ENCODE peak calls at places on chromosomes 2 and 18, in five cellular contexts. Z, T, S, N and C are unnamed samples.

GRCh38 chr2:172248381-172249173 is 145.9 kb upstream of the DLX2 start:
- DNase-seq in Z (no peak), T (no peak), S (no peak), N (no peak), C (no peak)

GRCh38 chr18:23703057-23703986 is 14.1 kb downstream of the LAMA3 start:
- DNase-seq in Z (peak), T (peak), S (no peak), N (peak), C (no peak)

GRCh38 chr2:170212625-170213280 is 34.8 kb downstream of the MYO3B start:
- DNase-seq in Z (no peak), T (no peak), S (no peak), N (no peak), C (no peak)

GRCh38 chr2:124776332-124776731 is 751.2 kb downstream of the CNTNAP5 start:
- DNase-seq in Z (no peak), T (no peak), S (no peak), N (no peak), C (no peak)

GRCh38 chr2:18559531-18559930 is 922 bp downstream of the RDH14 start:
- DNase-seq in Z (no peak), T (peak), S (no peak), N (no peak), C (no peak)

GRCh38 chr2:221402072-221402471 is 170.0 kb downstream of the EPHA4 start:
- DNase-seq in Z (no peak), T (no peak), S (no peak), N (no peak), C (no peak)

GRCh38 chr2:151437630-151438029 is 27.9 kb downstream of the RIF1 start:
- DNase-seq in Z (no peak), T (peak), S (no peak), N (peak), C (no peak)

GRCh38 chr18:32081881-32082280 is 9.8 kb upstream of the RNF138 start:
- DNase-seq in Z (no peak), T (no peak), S (no peak), N (no peak), C (no peak)

GRCh38 chr2:222859786-222860726 is 780 bp upstream of the ACSL3 start:
- DNase-seq in Z (no peak), T (no peak), S (no peak), N (peak), C (peak)

GRCh38 chr2:152307863-152308262 is 27.1 kb upstream of the FMNL2 start:
- DNase-seq in Z (no peak), T (no peak), S (no peak), N (no peak), C (no peak)

GRCh38 chr2:164739966-164740365 is 101.7 kb downstream of the COBLL1 start:
- DNase-seq in Z (no peak), T (no peak), S (no peak), N (no peak), C (no peak)

GRCh38 chr18:11047817-11048216 is 101.6 kb downstream of the PIEZO2 start:
- DNase-seq in Z (no peak), T (no peak), S (no peak), N (no peak), C (no peak)

GRCh38 chr18:48300463-48300961 is 108.7 kb downstream of the ZBTB7C start:
- DNase-seq in Z (no peak), T (no peak), S (no peak), N (no peak), C (no peak)

GRCh38 chr2:101330253-101330921 is 21.9 kb upstream of the RNF149 start:
- DNase-seq in Z (no peak), T (no peak), S (peak), N (peak), C (no peak)

GRCh38 chr2:11389551-11390528 is 45.4 kb upstream of the ROCK2 start:
- DNase-seq in Z (no peak), T (no peak), S (no peak), N (peak), C (peak)

DNA sequence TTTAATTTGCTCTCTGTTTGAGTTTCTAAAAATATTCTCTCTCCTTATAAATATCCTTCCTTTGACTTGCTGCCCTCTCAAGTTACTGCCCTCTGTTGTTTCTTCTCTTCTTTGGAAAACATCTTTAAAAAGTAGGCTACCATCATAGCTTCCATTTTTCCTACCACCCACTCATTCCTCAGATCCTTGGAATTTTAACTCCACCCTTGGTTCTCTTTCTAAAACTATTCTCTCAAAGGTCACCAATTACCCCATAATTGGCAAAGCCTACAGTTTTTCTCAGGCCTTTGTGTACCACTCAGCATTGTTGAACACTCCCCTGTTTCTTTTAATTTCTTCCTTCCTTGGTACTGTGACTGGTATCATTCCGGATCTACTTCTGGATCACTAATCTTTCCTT is 43.0 kb upstream of the ITGAV start:
- DNase-seq in Z (no peak), T (no peak), S (no peak), N (no peak), C (no peak)
- TF ChIP-seq CTCF in Z (no peak), T (no peak), S (no peak), N (no peak), C (no peak)

DNA sequence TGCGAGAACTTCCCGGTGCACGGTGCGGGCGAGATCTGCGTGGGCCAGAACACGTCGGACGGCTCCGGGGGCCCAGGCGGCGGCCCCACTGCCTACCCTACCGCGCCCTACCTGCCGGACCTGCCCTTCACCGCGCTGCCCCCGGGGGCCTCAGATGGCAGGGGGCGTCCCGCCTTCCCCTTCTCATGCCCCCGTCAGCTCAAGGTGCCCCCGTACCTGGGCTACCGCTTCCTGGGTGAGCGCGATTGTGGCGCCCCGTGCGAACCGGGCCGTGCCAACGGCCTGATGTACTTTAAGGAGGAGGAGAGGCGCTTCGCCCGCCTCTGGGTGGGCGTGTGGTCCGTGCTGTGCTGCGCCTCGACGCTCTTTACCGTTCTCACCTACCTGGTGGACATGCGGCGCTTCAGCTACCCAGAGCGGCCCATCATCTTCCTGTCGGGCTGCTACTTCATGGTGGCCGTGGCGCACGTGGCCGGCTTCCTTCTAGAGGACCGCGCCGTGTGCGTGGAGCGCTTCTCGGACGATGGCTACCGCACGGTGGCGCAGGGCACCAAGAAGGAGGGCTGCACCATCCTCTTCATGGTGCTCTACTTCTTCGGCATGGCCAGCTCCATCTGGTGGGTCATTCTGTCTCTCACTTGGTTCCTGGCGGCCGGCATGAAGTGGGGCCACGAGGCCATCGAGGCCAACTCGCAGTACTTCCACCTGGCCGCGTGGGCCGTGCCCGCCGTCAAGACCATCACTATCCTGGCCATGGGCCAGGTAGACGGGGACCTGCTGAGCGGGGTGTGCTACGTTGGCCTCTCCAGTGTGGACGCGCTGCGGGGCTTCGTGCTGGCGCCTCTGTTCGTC is 1.7 kb downstream of the FZD7 start:
- DNase-seq in Z (no peak), T (peak), S (peak), N (no peak), C (no peak)
- TF ChIP-seq CTCF in Z (peak), T (peak), S (peak), N (no peak), C (no peak)

DNA sequence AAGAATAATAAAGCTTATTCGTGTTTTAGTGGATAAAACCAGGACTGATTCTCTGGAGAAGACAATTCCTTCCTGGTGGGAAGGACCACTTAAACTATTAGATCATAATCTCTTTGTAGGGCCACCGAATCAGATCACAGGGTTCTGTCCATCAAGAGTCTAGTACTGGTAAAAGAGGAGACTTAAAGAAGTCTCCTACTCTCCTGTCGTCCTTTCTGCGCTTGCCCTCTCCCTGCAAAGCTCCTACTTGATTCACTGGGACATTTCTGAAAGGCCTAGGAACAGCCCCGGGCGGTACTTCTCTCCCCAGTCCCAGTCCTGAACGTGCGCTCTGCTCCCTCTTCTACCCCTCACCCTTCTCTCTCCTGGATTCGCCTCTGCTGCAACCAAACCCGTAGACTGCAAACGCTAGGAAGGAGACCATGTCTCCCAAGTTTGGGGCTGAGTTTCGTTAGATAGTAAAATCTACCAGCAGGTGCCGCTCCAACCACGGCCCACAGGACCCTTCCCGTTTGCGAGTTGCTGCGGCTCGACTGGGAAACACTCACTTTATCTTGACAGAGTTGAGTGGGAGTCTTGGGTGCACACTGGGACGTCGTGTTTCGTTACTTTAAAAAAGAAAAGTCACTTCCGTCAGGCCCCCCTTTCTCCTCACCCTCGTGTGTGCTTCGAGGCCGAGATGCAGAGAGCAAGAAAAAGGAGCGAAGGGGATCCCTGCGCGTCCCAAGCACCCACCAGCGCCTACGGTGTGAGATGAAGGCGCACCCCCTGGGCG is 952 bp downstream of the FIGLA start:
- DNase-seq in Z (no peak), T (peak), S (peak), N (peak), C (peak)
- TF ChIP-seq CTCF in Z (peak), T (peak), S (peak), N (peak), C (peak)

DNA sequence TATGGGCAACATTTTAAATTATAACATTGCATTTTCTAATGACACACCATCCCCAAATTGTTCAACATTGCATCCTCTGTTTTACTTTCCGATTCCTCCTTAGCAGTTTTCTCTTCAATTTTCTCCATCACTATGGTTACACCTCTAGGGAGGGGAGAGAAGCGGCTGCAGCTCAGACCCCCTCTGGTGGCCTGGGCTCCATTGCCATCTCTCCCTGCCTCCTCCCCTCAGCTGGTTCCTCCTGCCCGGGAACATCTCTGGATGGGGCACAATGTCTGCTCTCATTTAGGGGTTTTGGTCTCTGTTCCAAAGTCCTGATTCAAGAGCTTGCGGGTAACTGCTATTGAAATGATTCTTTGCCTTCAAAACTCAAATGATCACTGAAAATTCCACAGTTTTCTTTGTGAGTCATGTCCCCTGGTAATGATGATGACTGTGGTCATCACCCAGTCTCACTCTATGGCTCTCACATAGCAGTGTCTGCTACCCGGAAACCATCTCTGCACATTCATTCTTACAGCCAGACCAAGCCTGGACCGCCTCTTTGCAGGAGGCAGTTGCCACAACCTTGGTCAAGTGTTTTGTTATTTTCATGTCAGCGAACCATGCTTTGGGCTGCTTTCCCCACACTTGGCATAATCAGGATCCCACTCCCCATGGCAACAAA is 263.9 kb downstream of the ALPK2 start:
- DNase-seq in Z (no peak), T (no peak), S (no peak), N (no peak), C (no peak)
- TF ChIP-seq CTCF in Z (no peak), T (no peak), S (no peak), N (no peak), C (no peak)

GRCh38 chr2:120907822-120908221 is 172.2 kb downstream of the GLI2 start:
- DNase-seq in Z (no peak), T (no peak), S (no peak), N (no peak), C (no peak)
- TF ChIP-seq CTCF in Z (no peak), T (no peak), S (peak), N (peak), C (no peak)

GRCh38 chr18:61892683-61893303 is at the start of gene RNF152:
- DNase-seq in Z (no peak), T (peak), S (peak), N (no peak), C (no peak)
- TF ChIP-seq CTCF in Z (no peak), T (no peak), S (no peak), N (no peak), C (no peak)

GRCh38 chr18:8701546-8702118 is 3.7 kb upstream of the MTCL1 start:
- DNase-seq in Z (no peak), T (no peak), S (no peak), N (peak), C (no peak)
- TF ChIP-seq CTCF in Z (no peak), T (no peak), S (no peak), N (no peak), C (no peak)

GRCh38 chr2:38037757-38038615 is 38.0 kb downstream of the CYP1B1 start:
- DNase-seq in Z (no peak), T (peak), S (no peak), N (peak), C (no peak)
- TF ChIP-seq CTCF in Z (peak), T (peak), S (no peak), N (no peak), C (no peak)